ENCODE peak calls at places on chromosomes 3 and 15, in ten cellular contexts. L is BJ; Z is stomach; J is PC-3; B is adrenal gland; K is spleen; M is fibroblast of lung; O is esophagus squamous epithelium; U is CD8-positive, alpha-beta T cell; Q is heart left ventricle. P is an unnamed sample.

GRCh38 chr15:69141286-69141701 is 19.1 kb upstream of the GLCE start:
- DNase-seq in L (no peak), Z (no peak), J (peak; percentile 55), B (no peak), K (no peak), M (peak; percentile 50), O (no peak), U (no peak), Q (no peak), P (no peak)

GRCh38 chr3:101690972-101691371 is 4.5 kb upstream of the RPL24 start:
- DNase-seq in L (no peak), Z (no peak), J (no peak), B (no peak), K (no peak), M (no peak), O (no peak), U (no peak), Q (no peak), P (no peak)

GRCh38 chr3:127092776-127093175 is 100.2 kb upstream of the PRR23E start:
- DNase-seq in L (no peak), Z (no peak), J (no peak), B (no peak), K (peak; percentile 72), M (no peak), O (no peak), U (no peak), Q (no peak), P (no peak)

GRCh38 chr3:147257972-147258371 is 148.4 kb downstream of the ZIC4 start:
- DNase-seq in L (no peak), Z (no peak), J (no peak), B (no peak), K (no peak), M (no peak), O (no peak), U (no peak), Q (no peak), P (no peak)

GRCh38 chr15:79403501-79403900 is 28.6 kb upstream of the MINAR1 start:
- DNase-seq in L (no peak), Z (no peak), J (no peak), B (no peak), K (no peak), M (peak; percentile 67), O (no peak), U (no peak), Q (no peak), P (no peak)

GRCh38 chr3:112175646-112176045 is 42.6 kb upstream of the GCSAM start:
- DNase-seq in L (no peak), Z (no peak), J (no peak), B (no peak), K (peak; percentile 72), M (no peak), O (no peak), U (no peak), Q (no peak), P (no peak)

GRCh38 chr3:128429751-128430150 is 36.9 kb downstream of the DNAJB8 start:
- DNase-seq in L (no peak), Z (no peak), J (no peak), B (no peak), K (no peak), M (no peak), O (no peak), U (no peak), Q (no peak), P (no peak)

GRCh38 chr15:84604804-84605203 is 4.0 kb downstream of the ZSCAN2 start:
- DNase-seq in L (no peak), Z (no peak), J (no peak), B (no peak), K (no peak), M (peak; percentile 48), O (no peak), U (peak; percentile 48), Q (no peak), P (no peak)

GRCh38 chr3:32238027-32238815 is at the start of gene CMTM8:
- DNase-seq in L (no peak), Z (peak; percentile 81), J (peak; percentile 78), B (peak; percentile 49), K (peak; percentile 85), M (peak; percentile 35), O (no peak), U (peak; percentile 58), Q (peak; percentile 63), P (no peak)

GRCh38 chr15:58529041-58529440 is 97.2 kb downstream of the LIPC start:
- DNase-seq in L (no peak), Z (no peak), J (no peak), B (no peak), K (no peak), M (no peak), O (no peak), U (no peak), Q (no peak), P (no peak)

GRCh38 chr3:49699281-49699723 is 9.9 kb downstream of the RNF123 start:
- DNase-seq in L (no peak), Z (no peak), J (no peak), B (no peak), K (no peak), M (no peak), O (no peak), U (no peak), Q (peak; percentile 45), P (no peak)

GRCh38 chr3:123400169-123400568 is 48.7 kb downstream of the ADCY5 start:
- DNase-seq in L (no peak), Z (no peak), J (no peak), B (no peak), K (peak; percentile 22), M (no peak), O (no peak), U (no peak), Q (no peak), P (no peak)

GRCh38 chr15:29270169-29270955 is 740 bp upstream of the NSMCE3 start:
- DNase-seq in L (no peak), Z (no peak), J (peak; percentile 17), B (peak; percentile 8), K (no peak), M (peak; percentile 49), O (no peak), U (peak; percentile 55), Q (no peak), P (no peak)

GRCh38 chr15:91113036-91113435 is 13.0 kb downstream of the SV2B start:
- DNase-seq in L (no peak), Z (no peak), J (no peak), B (no peak), K (no peak), M (no peak), O (no peak), U (no peak), Q (no peak), P (no peak)

GRCh38 chr3:22121068-22121706 is 370.2 kb upstream of the ZNF385D start:
- DNase-seq in L (no peak), Z (no peak), J (no peak), B (no peak), K (no peak), M (no peak), O (no peak), U (no peak), Q (no peak), P (no peak)

GRCh38 chr3:57556459-57557087 is 499 bp downstream of the PDE12 start:
- DNase-seq in L (no peak), Z (peak; percentile 39), J (peak; percentile 16), B (peak; percentile 50), K (peak; percentile 88), M (peak; percentile 48), O (no peak), U (peak; percentile 50), Q (peak; percentile 40), P (no peak)

DNA sequence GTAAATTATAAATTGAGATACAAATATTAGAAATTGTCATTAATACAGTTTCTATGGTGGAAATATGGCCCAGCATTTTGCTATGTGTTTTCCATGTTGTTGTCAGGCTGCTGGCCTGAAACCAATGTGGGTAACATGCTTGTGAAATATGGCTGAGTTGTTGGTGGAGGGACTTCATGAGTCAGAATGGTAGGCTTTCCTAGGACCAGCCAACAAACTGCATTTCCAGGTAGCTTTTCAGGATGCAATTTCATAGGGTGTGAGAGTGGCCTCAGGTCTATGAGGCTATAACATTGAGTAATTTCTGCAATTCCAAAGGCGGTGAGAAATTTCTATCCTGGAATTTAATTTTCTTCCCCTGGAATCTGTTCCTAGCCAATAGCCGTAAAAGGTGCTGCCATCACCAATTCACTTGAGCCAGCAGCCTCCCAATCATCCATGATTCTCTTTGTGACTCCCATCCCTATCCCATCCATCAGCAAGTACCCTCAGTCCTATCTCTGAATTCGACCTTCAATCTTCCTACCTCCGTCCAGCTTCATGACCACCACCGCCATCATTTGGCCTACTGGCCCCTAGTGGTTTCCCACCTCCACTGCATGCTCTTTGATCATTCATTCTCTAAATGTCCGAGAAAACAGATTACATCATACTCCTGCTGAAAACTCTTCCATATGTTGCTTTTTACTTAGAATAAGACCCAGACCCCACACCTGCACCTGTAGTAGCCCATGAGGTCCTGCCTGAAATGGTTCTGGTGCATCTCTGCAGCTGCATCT is 276.6 kb upstream of the CFAP20DC start:
- DNase-seq in L (no peak), Z (no peak), J (no peak), B (no peak), K (no peak), M (no peak), O (no peak), U (no peak), Q (no peak), P (no peak)
- TF ChIP-seq CTCF in L (peak; percentile 10), Z (no peak), J (peak; percentile 51), B (no peak), K (peak; percentile 14), M (peak; percentile 12), O (no peak), U (no peak), Q (no peak), P (peak; percentile 42)

DNA sequence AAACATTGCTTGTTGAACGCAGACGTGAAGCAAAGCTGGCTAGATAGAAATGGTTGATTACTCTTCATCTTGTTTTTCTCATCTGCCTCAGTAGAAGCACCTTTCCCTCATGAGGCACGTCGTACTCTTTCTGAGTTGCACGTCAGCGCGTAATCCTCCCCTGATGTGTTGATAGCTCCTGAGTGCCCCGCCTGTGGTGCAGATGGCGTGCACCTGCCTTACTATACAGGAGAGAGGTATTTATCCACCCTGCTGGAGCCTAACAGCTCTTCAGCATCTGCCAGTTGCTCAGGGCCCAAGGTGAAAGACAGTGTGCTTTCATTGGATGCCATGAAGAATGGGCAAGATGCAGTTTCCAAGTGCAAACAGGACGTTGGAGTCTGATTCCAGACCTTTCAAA is 18.0 kb downstream of the MAP6D1 start:
- DNase-seq in L (no peak), Z (no peak), J (no peak), B (no peak), K (peak; percentile 29), M (no peak), O (no peak), U (no peak), Q (no peak), P (no peak)
- H3K36me3 ChIP-seq in L (peaks cover 43% of the 10 kb centered on the region), Z (peaks cover 100% of the 10 kb centered on the region), J (peaks cover 46% of the 10 kb centered on the region), B (peaks cover 83% of the 10 kb centered on the region), K (peaks cover 100% of the 10 kb centered on the region), M (peaks cover 17% of the 10 kb centered on the region), O (peaks cover 34% of the 10 kb centered on the region), U (peaks cover 28% of the 10 kb centered on the region), Q (peaks cover 99% of the 10 kb centered on the region), P (peaks cover 8% of the 10 kb centered on the region)

GRCh38 chr3:172397716-172398405 is 50.4 kb downstream of the GHSR start:
- DNase-seq in L (no peak), Z (no peak), J (peak; percentile 49), B (no peak), K (no peak), M (peak; percentile 25), O (no peak), U (no peak), Q (no peak), P (no peak)
- H3K27me3 ChIP-seq in L (no peaks in the 10 kb centered on the region), Z (no peaks in the 10 kb centered on the region), J (no peaks in the 10 kb centered on the region), B (no peaks in the 10 kb centered on the region), K (no peaks in the 10 kb centered on the region), M (no peaks in the 10 kb centered on the region), O (no peaks in the 10 kb centered on the region), U (no peaks in the 10 kb centered on the region), Q (no peaks in the 10 kb centered on the region), P (no peaks in the 10 kb centered on the region)

GRCh38 chr15:67240235-67241131 is 14.0 kb downstream of the AAGAB start:
- DNase-seq in L (no peak), Z (peak; percentile 43), J (peak; percentile 40), B (no peak), K (no peak), M (no peak), O (no peak), U (peak; percentile 26), Q (no peak), P (no peak)
- TF ChIP-seq CTCF in L (peak; percentile 5), Z (no peak), J (peak; percentile 72), B (no peak), K (no peak), M (no peak), O (peak; percentile 45), U (no peak), Q (peak; percentile 7), P (peak; percentile 34)